ENCODE peak calls at places on chromosomes 7 and 10, in six cellular contexts. One of them, this sample, is unnamed.

GRCh38 chr10:90337316-90337715 is 520.5 kb downstream of the HTR7 start:
- DNase-seq in AG08396: no peak
- DNase-seq in T-helper 17 cell: no peak
- DNase-seq in renal cortical epithelial cell: no peak
- DNase-seq in EL: no peak
- DNase-seq in iPS-NIHi11: no peak
- DNase-seq in this sample: no peak

GRCh38 chr10:87658383-87658795 is 1.3 kb upstream of the PAPSS2 start:
- DNase-seq in AG08396: no peak
- DNase-seq in T-helper 17 cell: no peak
- DNase-seq in renal cortical epithelial cell: peak; percentile 55
- DNase-seq in EL: no peak
- DNase-seq in iPS-NIHi11: no peak
- DNase-seq in this sample: peak; percentile 70

GRCh38 chr7:95950698-95951097 is 178.3 kb downstream of the DYNC1I1 start:
- DNase-seq in AG08396: no peak
- DNase-seq in T-helper 17 cell: no peak
- DNase-seq in renal cortical epithelial cell: no peak
- DNase-seq in EL: no peak
- DNase-seq in iPS-NIHi11: no peak
- DNase-seq in this sample: no peak

GRCh38 chr7:2498708-2499107 is 20.9 kb upstream of the LFNG start:
- DNase-seq in AG08396: no peak
- DNase-seq in T-helper 17 cell: no peak
- DNase-seq in renal cortical epithelial cell: no peak
- DNase-seq in EL: no peak
- DNase-seq in iPS-NIHi11: no peak
- DNase-seq in this sample: no peak

GRCh38 chr10:69801434-69802315 is at the start of gene COL13A1:
- DNase-seq in AG08396: peak; percentile 82
- DNase-seq in T-helper 17 cell: no peak
- DNase-seq in renal cortical epithelial cell: peak; percentile 21
- DNase-seq in EL: peak; percentile 90
- DNase-seq in iPS-NIHi11: peak; percentile 81
- DNase-seq in this sample: peak; percentile 84

GRCh38 chr7:99314504-99314903 is 11.2 kb upstream of the ARPC1A start:
- DNase-seq in AG08396: no peak
- DNase-seq in T-helper 17 cell: no peak
- DNase-seq in renal cortical epithelial cell: no peak
- DNase-seq in EL: no peak
- DNase-seq in iPS-NIHi11: no peak
- DNase-seq in this sample: no peak

GRCh38 chr7:5591547-5591899 is 167.9 kb upstream of the TNRC18 start:
- DNase-seq in AG08396: peak; percentile 90
- DNase-seq in T-helper 17 cell: no peak
- DNase-seq in renal cortical epithelial cell: peak; percentile 86
- DNase-seq in EL: peak; percentile 97
- DNase-seq in iPS-NIHi11: peak; percentile 47
- DNase-seq in this sample: peak; percentile 98

GRCh38 chr10:17838080-17838634 is 29.0 kb downstream of the MRC1 start:
- DNase-seq in AG08396: no peak
- DNase-seq in T-helper 17 cell: no peak
- DNase-seq in renal cortical epithelial cell: no peak
- DNase-seq in EL: no peak
- DNase-seq in iPS-NIHi11: no peak
- DNase-seq in this sample: no peak

GRCh38 chr7:142405122-142405765 is 147.4 kb upstream of the PRSS58 start:
- DNase-seq in AG08396: peak; percentile 33
- DNase-seq in T-helper 17 cell: no peak
- DNase-seq in renal cortical epithelial cell: peak; percentile 35
- DNase-seq in EL: peak; percentile 55
- DNase-seq in iPS-NIHi11: no peak
- DNase-seq in this sample: no peak

GRCh38 chr7:92461027-92462003 is 14.0 kb downstream of the GATAD1 start:
- DNase-seq in AG08396: peak; percentile 71
- DNase-seq in T-helper 17 cell: no peak
- DNase-seq in renal cortical epithelial cell: peak; percentile 52
- DNase-seq in EL: peak; percentile 44
- DNase-seq in iPS-NIHi11: peak; percentile 60
- DNase-seq in this sample: peak; percentile 54

GRCh38 chr7:13262929-13263530 is 575.6 kb downstream of the ARL4A start:
- DNase-seq in AG08396: peak; percentile 9
- DNase-seq in T-helper 17 cell: no peak
- DNase-seq in renal cortical epithelial cell: peak; percentile 58
- DNase-seq in EL: peak; percentile 35
- DNase-seq in iPS-NIHi11: peak; percentile 21
- DNase-seq in this sample: peak; percentile 47

GRCh38 chr10:1102836-1103235 is 46.7 kb downstream of the WDR37 start:
- DNase-seq in AG08396: no peak
- DNase-seq in T-helper 17 cell: no peak
- DNase-seq in renal cortical epithelial cell: no peak
- DNase-seq in EL: peak; percentile 38
- DNase-seq in iPS-NIHi11: no peak
- DNase-seq in this sample: no peak

GRCh38 chr7:146057958-146058357 is 58.6 kb upstream of the CNTNAP2 start:
- DNase-seq in AG08396: no peak
- DNase-seq in T-helper 17 cell: no peak
- DNase-seq in renal cortical epithelial cell: no peak
- DNase-seq in EL: no peak
- DNase-seq in iPS-NIHi11: no peak
- DNase-seq in this sample: no peak

GRCh38 chr10:29646238-29646902 is 11.6 kb upstream of the SVIL start:
- DNase-seq in AG08396: peak; percentile 20
- DNase-seq in T-helper 17 cell: peak; percentile 13
- DNase-seq in renal cortical epithelial cell: peak; percentile 21
- DNase-seq in EL: peak; percentile 45
- DNase-seq in iPS-NIHi11: no peak
- DNase-seq in this sample: peak; percentile 78

GRCh38 chr7:93327006-93327633 is 95.0 kb downstream of the VPS50 start:
- DNase-seq in AG08396: peak; percentile 55
- DNase-seq in T-helper 17 cell: no peak
- DNase-seq in renal cortical epithelial cell: peak; percentile 90
- DNase-seq in EL: peak; percentile 89
- DNase-seq in iPS-NIHi11: no peak
- DNase-seq in this sample: peak; percentile 90

GRCh38 chr7:157355784-157356511 is 19.1 kb downstream of the DNAJB6 start:
- DNase-seq in AG08396: peak; percentile 45
- DNase-seq in T-helper 17 cell: no peak
- DNase-seq in renal cortical epithelial cell: no peak
- DNase-seq in EL: no peak
- DNase-seq in iPS-NIHi11: no peak
- DNase-seq in this sample: no peak

GRCh38 chr7:133794490-133794889 is 332.6 kb upstream of the LRGUK start:
- DNase-seq in AG08396: no peak
- DNase-seq in T-helper 17 cell: no peak
- DNase-seq in renal cortical epithelial cell: peak; percentile 31
- DNase-seq in EL: peak; percentile 14
- DNase-seq in iPS-NIHi11: no peak
- DNase-seq in this sample: no peak

GRCh38 chr10:89522463-89522862 is 12.9 kb downstream of the SLC16A12 start:
- DNase-seq in AG08396: no peak
- DNase-seq in T-helper 17 cell: no peak
- DNase-seq in renal cortical epithelial cell: peak; percentile 44
- DNase-seq in EL: no peak
- DNase-seq in iPS-NIHi11: no peak
- DNase-seq in this sample: peak; percentile 15

GRCh38 chr7:55020481-55020871 is 1.7 kb downstream of the EGFR start:
- DNase-seq in AG08396: no peak
- DNase-seq in T-helper 17 cell: no peak
- DNase-seq in renal cortical epithelial cell: peak; percentile 59
- DNase-seq in EL: peak; percentile 34
- DNase-seq in iPS-NIHi11: no peak
- DNase-seq in this sample: no peak

GRCh38 chr10:120336910-120337540 is 120.0 kb upstream of the PLPP4 start:
- DNase-seq in AG08396: peak; percentile 15
- DNase-seq in T-helper 17 cell: no peak
- DNase-seq in renal cortical epithelial cell: peak; percentile 40
- DNase-seq in EL: peak; percentile 41
- DNase-seq in iPS-NIHi11: peak; percentile 58
- DNase-seq in this sample: peak; percentile 49

GRCh38 chr10:6052247-6053221 is 9.6 kb downstream of the IL2RA start:
- DNase-seq in AG08396: no peak
- DNase-seq in T-helper 17 cell: peak; percentile 70
- DNase-seq in renal cortical epithelial cell: peak; percentile 43
- DNase-seq in EL: no peak
- DNase-seq in iPS-NIHi11: no peak
- DNase-seq in this sample: peak; percentile 15

GRCh38 chr7:22718200-22718711 is 8.7 kb upstream of the IL6 start:
- DNase-seq in AG08396: peak; percentile 46
- DNase-seq in T-helper 17 cell: no peak
- DNase-seq in renal cortical epithelial cell: peak; percentile 35
- DNase-seq in EL: peak; percentile 93
- DNase-seq in iPS-NIHi11: no peak
- DNase-seq in this sample: peak; percentile 83

GRCh38 chr10:50417906-50418697 is 166.8 kb upstream of the ASAH2 start:
- DNase-seq in AG08396: peak; percentile 89
- DNase-seq in T-helper 17 cell: peak; percentile 15
- DNase-seq in renal cortical epithelial cell: peak; percentile 85
- DNase-seq in EL: peak; percentile 94
- DNase-seq in iPS-NIHi11: peak; percentile 74
- DNase-seq in this sample: peak; percentile 87

GRCh38 chr10:14705548-14706234 is 69.0 kb downstream of the FAM107B start:
- DNase-seq in AG08396: no peak
- DNase-seq in T-helper 17 cell: no peak
- DNase-seq in renal cortical epithelial cell: no peak
- DNase-seq in EL: no peak
- DNase-seq in iPS-NIHi11: no peak
- DNase-seq in this sample: no peak

GRCh38 chr7:94059747-94060146 is 55.6 kb upstream of the BET1 start:
- DNase-seq in AG08396: no peak
- DNase-seq in T-helper 17 cell: no peak
- DNase-seq in renal cortical epithelial cell: peak; percentile 93
- DNase-seq in EL: no peak
- DNase-seq in iPS-NIHi11: no peak
- DNase-seq in this sample: peak; percentile 27

This sample was measured in M059J.